ENCODE peak calls at places on chromosome 9, in five cellular contexts. One of them, this sample, is unnamed.

GRCh38 chr9:110463499-110463898 is 116.0 kb downstream of the SVEP1 start:
- DNase-seq in brain microvascular endothelial cell: no peak
- DNase-seq in AG09309: no peak
- DNase-seq in WTC11: no peak
- DNase-seq in progenitor cell of endocrine pancreas: no peak
- DNase-seq in this sample: no peak

GRCh38 chr9:97772145-97772544 is 75.0 kb upstream of the XPA start:
- DNase-seq in brain microvascular endothelial cell: no peak
- DNase-seq in AG09309: no peak
- DNase-seq in WTC11: no peak
- DNase-seq in progenitor cell of endocrine pancreas: no peak
- DNase-seq in this sample: no peak

GRCh38 chr9:95381243-95381642 is 63.7 kb upstream of the FANCC start:
- DNase-seq in brain microvascular endothelial cell: peak
- DNase-seq in AG09309: no peak
- DNase-seq in WTC11: no peak
- DNase-seq in progenitor cell of endocrine pancreas: no peak
- DNase-seq in this sample: no peak

GRCh38 chr9:131657890-131658752 is 81.8 kb downstream of the RAPGEF1 start:
- DNase-seq in brain microvascular endothelial cell: peak
- DNase-seq in AG09309: peak
- DNase-seq in WTC11: no peak
- DNase-seq in progenitor cell of endocrine pancreas: no peak
- DNase-seq in this sample: no peak

GRCh38 chr9:111794837-111795556 is at the start of gene SHOC1:
- DNase-seq in brain microvascular endothelial cell: no peak
- DNase-seq in AG09309: no peak
- DNase-seq in WTC11: no peak
- DNase-seq in progenitor cell of endocrine pancreas: no peak
- DNase-seq in this sample: no peak

GRCh38 chr9:101408374-101409078 is 9.9 kb downstream of the ZNF189 start:
- DNase-seq in brain microvascular endothelial cell: no peak
- DNase-seq in AG09309: no peak
- DNase-seq in WTC11: no peak
- DNase-seq in progenitor cell of endocrine pancreas: no peak
- DNase-seq in this sample: no peak

GRCh38 chr9:112301420-112301819 is 32.0 kb downstream of the PTBP3 start:
- DNase-seq in brain microvascular endothelial cell: no peak
- DNase-seq in AG09309: no peak
- DNase-seq in WTC11: no peak
- DNase-seq in progenitor cell of endocrine pancreas: no peak
- DNase-seq in this sample: no peak

GRCh38 chr9:117343416-117343815 is 71.4 kb downstream of the ASTN2 start:
- DNase-seq in brain microvascular endothelial cell: no peak
- DNase-seq in AG09309: no peak
- DNase-seq in WTC11: no peak
- DNase-seq in progenitor cell of endocrine pancreas: no peak
- DNase-seq in this sample: no peak

GRCh38 chr9:115423646-115424045 is 305.7 kb upstream of the TNC start:
- DNase-seq in brain microvascular endothelial cell: no peak
- DNase-seq in AG09309: no peak
- DNase-seq in WTC11: no peak
- DNase-seq in progenitor cell of endocrine pancreas: no peak
- DNase-seq in this sample: no peak

GRCh38 chr9:133768859-133769510 is 30.8 kb upstream of the SARDH start:
- DNase-seq in brain microvascular endothelial cell: no peak
- DNase-seq in AG09309: no peak
- DNase-seq in WTC11: peak
- DNase-seq in progenitor cell of endocrine pancreas: peak
- DNase-seq in this sample: peak

GRCh38 chr9:121862371-121862970 is 211.0 kb downstream of the DAB2IP start:
- DNase-seq in brain microvascular endothelial cell: no peak
- DNase-seq in AG09309: no peak
- DNase-seq in WTC11: no peak
- DNase-seq in progenitor cell of endocrine pancreas: no peak
- DNase-seq in this sample: no peak

GRCh38 chr9:120985759-120986353 is 59.3 kb upstream of the TRAF1 start:
- DNase-seq in brain microvascular endothelial cell: peak
- DNase-seq in AG09309: peak
- DNase-seq in WTC11: no peak
- DNase-seq in progenitor cell of endocrine pancreas: no peak
- DNase-seq in this sample: no peak

GRCh38 chr9:85053206-85053605 is 383.7 kb downstream of the NTRK2 start:
- DNase-seq in brain microvascular endothelial cell: no peak
- DNase-seq in AG09309: no peak
- DNase-seq in WTC11: no peak
- DNase-seq in progenitor cell of endocrine pancreas: no peak
- DNase-seq in this sample: no peak

GRCh38 chr9:107363511-107364182 is 80.6 kb downstream of the RAD23B start:
- DNase-seq in brain microvascular endothelial cell: no peak
- DNase-seq in AG09309: no peak
- DNase-seq in WTC11: no peak
- DNase-seq in progenitor cell of endocrine pancreas: no peak
- DNase-seq in this sample: no peak

GRCh38 chr9:127599550-127599891 is 12.6 kb upstream of the STXBP1 start:
- DNase-seq in brain microvascular endothelial cell: no peak
- DNase-seq in AG09309: no peak
- DNase-seq in WTC11: no peak
- DNase-seq in progenitor cell of endocrine pancreas: no peak
- DNase-seq in this sample: no peak

GRCh38 chr9:20989923-20990341 is 41.5 kb downstream of the HACD4 start:
- DNase-seq in brain microvascular endothelial cell: no peak
- DNase-seq in AG09309: no peak
- DNase-seq in WTC11: no peak
- DNase-seq in progenitor cell of endocrine pancreas: no peak
- DNase-seq in this sample: no peak

GRCh38 chr9:116686693-116687073 is 422 bp upstream of the TRIM32 start:
- DNase-seq in brain microvascular endothelial cell: no peak
- DNase-seq in AG09309: no peak
- DNase-seq in WTC11: peak
- DNase-seq in progenitor cell of endocrine pancreas: no peak
- DNase-seq in this sample: no peak

GRCh38 chr9:132946624-132947295 is 2.3 kb upstream of the TSC1 start:
- DNase-seq in brain microvascular endothelial cell: peak
- DNase-seq in AG09309: no peak
- DNase-seq in WTC11: no peak
- DNase-seq in progenitor cell of endocrine pancreas: no peak
- DNase-seq in this sample: peak

GRCh38 chr9:133048595-133048994 is 13.2 kb upstream of the CEL start:
- DNase-seq in brain microvascular endothelial cell: no peak
- DNase-seq in AG09309: no peak
- DNase-seq in WTC11: peak
- DNase-seq in progenitor cell of endocrine pancreas: no peak
- DNase-seq in this sample: no peak

GRCh38 chr9:120890415-120891254 is 13.6 kb upstream of the PHF19 start:
- DNase-seq in brain microvascular endothelial cell: no peak
- DNase-seq in AG09309: no peak
- DNase-seq in WTC11: no peak
- DNase-seq in progenitor cell of endocrine pancreas: no peak
- DNase-seq in this sample: no peak

GRCh38 chr9:72718503-72718902 is 197.1 kb downstream of the TMC1 start:
- DNase-seq in brain microvascular endothelial cell: no peak
- DNase-seq in AG09309: no peak
- DNase-seq in WTC11: no peak
- DNase-seq in progenitor cell of endocrine pancreas: no peak
- DNase-seq in this sample: no peak

GRCh38 chr9:136255896-136256890 is 10.6 kb upstream of the QSOX2 start:
- DNase-seq in brain microvascular endothelial cell: no peak
- DNase-seq in AG09309: no peak
- DNase-seq in WTC11: no peak
- DNase-seq in progenitor cell of endocrine pancreas: no peak
- DNase-seq in this sample: no peak

GRCh38 chr9:72948906-72949582 is 3.8 kb downstream of the ALDH1A1 start:
- DNase-seq in brain microvascular endothelial cell: no peak
- DNase-seq in AG09309: no peak
- DNase-seq in WTC11: no peak
- DNase-seq in progenitor cell of endocrine pancreas: no peak
- DNase-seq in this sample: no peak

GRCh38 chr9:88580961-88581360 is 46.0 kb downstream of the NXNL2 start:
- DNase-seq in brain microvascular endothelial cell: no peak
- DNase-seq in AG09309: no peak
- DNase-seq in WTC11: no peak
- DNase-seq in progenitor cell of endocrine pancreas: no peak
- DNase-seq in this sample: no peak

GRCh38 chr9:17414990-17415389 is 163.9 kb upstream of the SH3GL2 start:
- DNase-seq in brain microvascular endothelial cell: no peak
- DNase-seq in AG09309: no peak
- DNase-seq in WTC11: no peak
- DNase-seq in progenitor cell of endocrine pancreas: no peak
- DNase-seq in this sample: no peak

GRCh38 chr9:114487607-114488300 is 17.5 kb downstream of the WHRN start:
- DNase-seq in brain microvascular endothelial cell: peak
- DNase-seq in AG09309: peak
- DNase-seq in WTC11: peak
- DNase-seq in progenitor cell of endocrine pancreas: peak
- DNase-seq in this sample: peak

GRCh38 chr9:119667163-119667562 is 297.9 kb upstream of the BRINP1 start:
- DNase-seq in brain microvascular endothelial cell: no peak
- DNase-seq in AG09309: no peak
- DNase-seq in WTC11: no peak
- DNase-seq in progenitor cell of endocrine pancreas: no peak
- DNase-seq in this sample: no peak

GRCh38 chr9:79944991-79945390 is 373.2 kb downstream of the TLE4 start:
- DNase-seq in brain microvascular endothelial cell: no peak
- DNase-seq in AG09309: no peak
- DNase-seq in WTC11: no peak
- DNase-seq in progenitor cell of endocrine pancreas: no peak
- DNase-seq in this sample: no peak
- TF ChIP-seq CTCF in brain microvascular endothelial cell: no peak
- TF ChIP-seq CTCF in AG09309: no peak
- TF ChIP-seq CTCF in WTC11: no peak
- TF ChIP-seq CTCF in progenitor cell of endocrine pancreas: no peak
- TF ChIP-seq CTCF in this sample: no peak

GRCh38 chr9:34701769-34702736 is 7.9 kb downstream of the CCL21 start:
- DNase-seq in brain microvascular endothelial cell: peak
- DNase-seq in AG09309: peak
- DNase-seq in WTC11: peak
- DNase-seq in progenitor cell of endocrine pancreas: peak
- DNase-seq in this sample: peak
- TF ChIP-seq CTCF in brain microvascular endothelial cell: peak
- TF ChIP-seq CTCF in AG09309: peak
- TF ChIP-seq CTCF in WTC11: peak
- TF ChIP-seq CTCF in progenitor cell of endocrine pancreas: peak
- TF ChIP-seq CTCF in this sample: peak

GRCh38 chr9:70390922-70391321 is 23.5 kb downstream of the KLF9 start:
- DNase-seq in brain microvascular endothelial cell: no peak
- DNase-seq in AG09309: no peak
- DNase-seq in WTC11: no peak
- DNase-seq in progenitor cell of endocrine pancreas: no peak
- DNase-seq in this sample: no peak

GRCh38 chr9:70392850-70393249 is 21.6 kb downstream of the KLF9 start:
- DNase-seq in brain microvascular endothelial cell: no peak
- DNase-seq in AG09309: no peak
- DNase-seq in WTC11: no peak
- DNase-seq in progenitor cell of endocrine pancreas: no peak
- DNase-seq in this sample: no peak

GRCh38 chr9:70389642-70390266 is 24.7 kb downstream of the KLF9 start:
- DNase-seq in brain microvascular endothelial cell: no peak
- DNase-seq in AG09309: no peak
- DNase-seq in WTC11: no peak
- DNase-seq in progenitor cell of endocrine pancreas: no peak
- DNase-seq in this sample: no peak

GRCh38 chr9:70389188-70389587 is 25.3 kb downstream of the KLF9 start:
- DNase-seq in brain microvascular endothelial cell: no peak
- DNase-seq in AG09309: no peak
- DNase-seq in WTC11: no peak
- DNase-seq in progenitor cell of endocrine pancreas: no peak
- DNase-seq in this sample: no peak

DNA sequence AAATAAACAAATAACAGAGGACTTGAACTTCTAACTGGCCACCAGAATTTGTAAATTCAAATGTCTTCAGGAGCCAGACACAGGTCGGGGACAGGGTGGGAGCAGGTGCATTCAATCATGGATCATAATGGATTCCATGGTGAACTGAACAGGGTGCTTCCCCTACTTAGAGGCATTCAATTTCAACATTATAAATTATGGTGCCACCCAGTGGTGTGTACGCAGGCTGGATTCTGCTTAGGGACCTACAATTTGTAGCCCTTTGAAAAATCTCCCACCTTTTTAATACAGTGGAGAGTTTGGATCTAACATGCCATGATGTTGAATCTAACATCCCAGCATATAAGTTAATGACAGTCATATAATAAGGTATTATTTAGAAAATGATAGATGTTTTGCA is 22.3 kb downstream of the KLF9 start:
- DNase-seq in brain microvascular endothelial cell: no peak
- DNase-seq in AG09309: no peak
- DNase-seq in WTC11: no peak
- DNase-seq in progenitor cell of endocrine pancreas: no peak
- DNase-seq in this sample: no peak
- TF ChIP-seq CTCF in brain microvascular endothelial cell: peak
- TF ChIP-seq CTCF in AG09309: peak
- TF ChIP-seq CTCF in WTC11: no peak
- TF ChIP-seq CTCF in progenitor cell of endocrine pancreas: peak
- TF ChIP-seq CTCF in this sample: no peak

DNA sequence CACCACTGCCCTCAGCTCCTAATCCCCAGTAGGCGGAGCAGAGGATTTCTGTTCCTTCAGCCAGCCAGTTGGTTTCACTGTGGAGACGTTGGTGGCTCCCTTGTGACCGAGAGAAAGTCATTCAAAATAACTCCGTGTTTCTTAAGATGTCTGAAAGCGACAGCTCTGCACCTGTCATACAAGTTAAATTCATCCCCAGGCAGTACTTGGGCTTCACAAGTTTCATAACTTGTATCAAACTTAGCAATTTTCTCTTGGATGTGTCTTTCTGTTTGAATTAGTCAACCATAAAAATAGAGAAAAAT is 410 bp upstream of the CDKN2B start:
- DNase-seq in brain microvascular endothelial cell: no peak
- DNase-seq in AG09309: no peak
- DNase-seq in WTC11: no peak
- DNase-seq in progenitor cell of endocrine pancreas: no peak
- DNase-seq in this sample: no peak
- TF ChIP-seq CTCF in brain microvascular endothelial cell: no peak
- TF ChIP-seq CTCF in AG09309: peak
- TF ChIP-seq CTCF in WTC11: no peak
- TF ChIP-seq CTCF in progenitor cell of endocrine pancreas: no peak
- TF ChIP-seq CTCF in this sample: no peak

GRCh38 chr9:3433754-3434153 is 92.0 kb downstream of the RFX3 start:
- DNase-seq in brain microvascular endothelial cell: no peak
- DNase-seq in AG09309: no peak
- DNase-seq in WTC11: no peak
- DNase-seq in progenitor cell of endocrine pancreas: no peak
- DNase-seq in this sample: no peak
- TF ChIP-seq CTCF in brain microvascular endothelial cell: no peak
- TF ChIP-seq CTCF in AG09309: no peak
- TF ChIP-seq CTCF in WTC11: no peak
- TF ChIP-seq CTCF in progenitor cell of endocrine pancreas: no peak
- TF ChIP-seq CTCF in this sample: no peak

GRCh38 chr9:4581031-4581760 is 80.9 kb upstream of the PLPP6 start:
- DNase-seq in brain microvascular endothelial cell: no peak
- DNase-seq in AG09309: no peak
- DNase-seq in WTC11: no peak
- DNase-seq in progenitor cell of endocrine pancreas: no peak
- DNase-seq in this sample: no peak
- TF ChIP-seq CTCF in brain microvascular endothelial cell: no peak
- TF ChIP-seq CTCF in AG09309: no peak
- TF ChIP-seq CTCF in WTC11: no peak
- TF ChIP-seq CTCF in progenitor cell of endocrine pancreas: no peak
- TF ChIP-seq CTCF in this sample: no peak

This sample was measured in nephron progenitor cell.